ENCODE peak calls at places on chromosomes 2 and 18, in four cellular contexts. R, O, W and E are unnamed samples.

GRCh38 chr2:55482186-55482945 is 37.2 kb upstream of the CFAP36 start:
- DNase-seq in W (no peak), O (no peak), R (peak), E (no peak)

GRCh38 chr2:48508461-48509124 is 21.4 kb upstream of the STON1 start:
- DNase-seq in W (peak), O (peak), R (no peak), E (no peak)

GRCh38 chr2:128622371-128622770 is 303.7 kb upstream of the HS6ST1 start:
- DNase-seq in W (no peak), O (no peak), R (no peak), E (no peak)

GRCh38 chr2:12534646-12535263 is 182.0 kb upstream of the TRIB2 start:
- DNase-seq in R (no peak), O (no peak), W (no peak), E (no peak)

GRCh38 chr2:85770786-85771409 is 17.1 kb downstream of the ATOH8 start:
- DNase-seq in O (no peak), W (no peak), R (no peak), E (no peak)

GRCh38 chr2:16071039-16071864 is 130.9 kb downstream of the MYCN start:
- DNase-seq in R (no peak), O (no peak), W (no peak), E (no peak)

GRCh38 chr2:240640939-240641338 is 15.7 kb downstream of the GPR35 start:
- DNase-seq in O (peak), R (peak), W (peak), E (no peak)

GRCh38 chr2:64456298-64456697 is 2.3 kb downstream of the LGALSL start:
- DNase-seq in O (no peak), W (no peak), R (no peak), E (no peak)

GRCh38 chr2:224436634-224437033 is 34.7 kb upstream of the FAM124B start:
- DNase-seq in O (no peak), W (no peak), R (no peak), E (no peak)

GRCh38 chr18:78595453-78595852 is 384.2 kb upstream of the SALL3 start:
- DNase-seq in R (no peak), O (no peak), W (no peak), E (no peak)

GRCh38 chr2:62662548-62662947 is 43.0 kb upstream of the EHBP1 start:
- DNase-seq in R (no peak), W (no peak), O (no peak), E (peak)

GRCh38 chr2:95041060-95041823 is 15.7 kb downstream of the MAL start:
- DNase-seq in O (no peak), R (no peak), W (no peak), E (no peak)

GRCh38 chr2:10180271-10180670 is 57.7 kb downstream of the RRM2 start:
- DNase-seq in W (no peak), R (no peak), O (no peak), E (no peak)

GRCh38 chr2:83594841-83595720 is 864.0 kb downstream of the SUCLG1 start:
- DNase-seq in O (no peak), R (no peak), W (no peak), E (no peak)

GRCh38 chr2:171244466-171244969 is 83.8 kb upstream of the TLK1 start:
- DNase-seq in W (no peak), R (no peak), O (no peak), E (no peak)

GRCh38 chr2:224937887-224938286 is 104.4 kb downstream of the DOCK10 start:
- DNase-seq in R (no peak), W (no peak), O (no peak), E (peak)

GRCh38 chr2:147632193-147632592 is 212.6 kb upstream of the ACVR2A start:
- DNase-seq in O (no peak), R (no peak), W (no peak), E (no peak)

GRCh38 chr18:2540575-2540974 is 30.7 kb downstream of the METTL4 start:
- DNase-seq in W (no peak), O (no peak), R (no peak), E (no peak)

GRCh38 chr18:36744261-36744876 is 84.4 kb downstream of the TPGS2 start:
- DNase-seq in R (no peak), O (no peak), W (no peak), E (no peak)

GRCh38 chr2:147862859-147863516 is 18.2 kb downstream of the ACVR2A start:
- DNase-seq in R (no peak), W (no peak), O (peak), E (no peak)

GRCh38 chr2:222451270-222451674 is 26.9 kb downstream of the SGPP2 start:
- DNase-seq in W (no peak), R (no peak), O (no peak), E (peak)

GRCh38 chr2:236171213-236172201 is 3.3 kb upstream of the GBX2 start:
- DNase-seq in W (no peak), R (peak), O (no peak), E (no peak)

GRCh38 chr2:151043484-151043883 is 218.2 kb downstream of the RBM43 start:
- DNase-seq in O (no peak), R (no peak), W (no peak), E (no peak)

GRCh38 chr2:86066915-86067314 is 38.8 kb downstream of the POLR1A start:
- DNase-seq in O (no peak), W (no peak), R (no peak), E (no peak)

GRCh38 chr2:235669983-235670962 is 176.4 kb downstream of the AGAP1 start:
- DNase-seq in O (no peak), R (peak), W (no peak), E (no peak)

GRCh38 chr2:176084629-176085119 is 912 bp upstream of the EVX2 start:
- DNase-seq in O (no peak), W (no peak), R (no peak), E (no peak)

GRCh38 chr2:223943561-223944008 is 1.6 kb downstream of the WDFY1 start:
- DNase-seq in O (peak), R (peak), W (no peak), E (no peak)

GRCh38 chr2:238141541-238142318 is 3.3 kb downstream of the KLHL30 start:
- DNase-seq in R (no peak), W (no peak), O (peak), E (no peak)

GRCh38 chr18:25827961-25828561 is 262.4 kb downstream of the SS18 start:
- DNase-seq in W (no peak), R (peak), O (peak), E (no peak)

GRCh38 chr2:202542142-202542541 is 92.6 kb upstream of the FAM117B start:
- DNase-seq in R (peak), O (no peak), W (no peak), E (no peak)

GRCh38 chr2:73907840-73908452 is 15.1 kb downstream of the ACTG2 start:
- DNase-seq in O (peak), W (no peak), R (no peak), E (peak)

GRCh38 chr18:50989711-50990110 is 21.9 kb downstream of the ELAC1 start:
- DNase-seq in O (no peak), R (no peak), W (no peak), E (no peak)

DNA sequence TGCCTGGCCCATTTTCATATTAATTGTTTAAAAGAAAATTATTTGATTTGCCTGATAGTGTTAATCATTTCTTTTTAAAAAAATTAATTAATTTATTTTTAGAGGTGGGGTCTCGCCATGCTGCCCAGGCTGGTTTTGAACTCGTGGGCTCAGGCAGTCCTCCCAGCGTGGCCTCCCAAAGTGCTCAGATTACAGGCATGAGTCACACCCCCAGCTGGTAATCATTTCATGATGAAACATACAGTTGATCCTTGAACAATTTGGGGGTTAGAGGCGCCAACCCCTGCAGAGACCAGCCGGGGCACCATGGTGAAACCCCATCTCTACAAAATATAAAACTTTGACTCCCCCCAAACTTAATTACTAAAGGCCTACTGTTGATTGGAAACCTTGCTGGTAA is 7.9 kb downstream of the GPN1 start:
- DNase-seq in O (no peak), W (no peak), R (no peak), E (no peak)
- TF ChIP-seq NFIC in O (no peak), W (no peak), R (no peak), E (no peak)

DNA sequence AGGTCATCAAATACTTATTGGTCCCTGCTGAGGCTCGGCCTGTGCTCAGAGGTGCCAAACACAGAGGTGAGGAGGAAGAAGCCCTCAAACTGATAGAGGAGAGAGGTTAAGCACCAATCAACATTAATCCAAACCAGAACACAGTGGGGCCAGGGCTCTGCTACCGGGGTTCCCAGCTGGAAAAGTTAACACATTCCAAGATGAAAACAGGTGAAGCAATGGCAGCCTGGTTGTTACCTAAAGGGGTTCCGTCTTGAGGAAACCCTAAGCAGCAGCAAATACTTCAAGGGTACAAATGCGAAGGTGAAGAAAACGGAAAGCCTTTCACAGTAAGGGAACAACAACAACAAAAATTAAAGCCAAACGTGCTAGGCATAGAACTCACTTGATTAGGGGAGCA is 5.4 kb downstream of the TGFA start:
- DNase-seq in R (no peak), W (no peak), O (no peak), E (no peak)
- TF ChIP-seq SIN3A in R (no peak), W (no peak), O (no peak), E (no peak)

GRCh38 chr2:70960833-70961647 is 17.4 kb upstream of the ANKRD53 start:
- DNase-seq in O (no peak), R (peak), W (peak), E (no peak)
- TF ChIP-seq NFIC in O (no peak), R (no peak), W (no peak), E (no peak)

DNA sequence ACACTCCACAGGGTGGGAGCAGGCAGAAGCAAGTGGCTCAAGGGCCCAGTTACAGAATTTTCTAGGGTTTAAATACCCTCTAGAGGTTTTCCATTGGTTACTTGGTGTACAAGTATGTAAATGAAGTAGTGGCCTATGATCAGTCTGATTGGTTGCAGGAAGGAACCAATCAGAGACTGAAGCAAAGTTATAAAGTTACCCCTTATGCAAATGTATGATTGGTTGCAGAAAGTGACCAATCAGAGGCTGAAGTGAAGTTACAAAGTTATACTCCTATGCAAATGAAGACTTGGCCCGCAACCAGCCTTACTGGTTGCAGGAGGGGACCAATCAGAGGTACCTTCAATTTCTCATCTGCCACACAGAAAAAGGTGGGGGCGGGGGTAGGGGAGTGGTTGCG is 154.6 kb downstream of the INO80D start:
- DNase-seq in R (no peak), O (no peak), W (no peak), E (no peak)
- TF ChIP-seq SIN3A in R (no peak), O (no peak), W (no peak), E (no peak)

DNA sequence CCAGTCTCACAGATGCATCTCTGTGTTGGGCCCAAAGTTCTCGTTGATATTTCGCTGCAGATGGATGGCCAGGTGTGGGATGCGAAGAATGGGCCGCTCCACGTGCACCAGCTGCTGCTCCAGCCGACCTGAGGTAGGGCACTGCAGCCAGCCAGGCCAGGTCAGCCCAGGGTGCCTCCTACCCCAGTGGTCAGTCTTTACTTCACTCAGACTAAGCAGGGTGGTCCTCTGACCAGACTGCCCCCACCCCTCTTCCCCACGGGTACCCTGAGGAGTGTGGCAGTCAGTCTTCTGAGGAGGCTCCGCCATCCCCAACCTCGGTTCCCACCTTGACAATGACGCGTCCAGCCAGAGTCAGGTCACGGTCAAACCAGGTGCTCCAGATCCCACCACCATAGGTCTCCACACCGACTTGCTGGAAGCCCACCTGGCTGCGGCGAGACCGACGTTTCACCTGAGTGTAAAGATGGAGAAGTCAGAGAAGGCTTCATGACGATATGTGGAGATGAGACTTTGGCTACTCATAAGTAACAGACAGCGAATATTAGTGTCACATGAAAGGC is 1.7 kb downstream of the DNPEP start:
- DNase-seq in O (no peak), R (no peak), W (no peak), E (no peak)
- TF ChIP-seq NFIC in O (no peak), R (no peak), W (no peak), E (no peak)

DNA sequence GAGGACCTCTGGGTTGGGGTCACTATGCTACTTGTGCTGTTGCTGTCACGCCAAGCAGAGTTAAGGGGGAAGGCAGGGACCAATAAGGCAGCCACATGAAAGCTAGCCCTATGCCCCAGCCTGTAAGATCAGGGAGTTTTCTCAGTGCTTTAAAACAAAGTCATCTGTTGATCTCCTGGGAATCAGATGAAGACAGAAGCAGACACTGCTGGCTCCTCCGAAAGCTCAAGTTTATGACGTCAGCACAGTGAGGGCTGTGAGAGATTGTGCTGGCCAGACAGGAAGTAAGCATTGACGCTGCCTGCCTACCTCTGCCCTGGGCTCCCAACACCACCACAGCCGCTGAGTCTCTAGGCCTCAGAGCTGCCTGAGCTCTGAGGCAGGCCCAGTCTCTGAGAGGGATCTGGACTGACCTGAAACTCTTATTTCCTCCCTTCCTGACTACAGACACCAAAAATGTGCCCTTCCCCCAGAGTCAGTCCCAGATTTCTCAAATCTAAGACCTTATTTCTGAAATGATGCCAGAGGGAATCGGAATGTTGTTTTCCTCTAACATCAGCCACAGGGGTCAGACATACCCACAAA is 118.1 kb upstream of the EPAS1 start:
- DNase-seq in O (no peak), W (peak), R (peak), E (peak)
- TF ChIP-seq SIN3A in O (no peak), W (no peak), R (no peak), E (no peak)

GRCh38 chr2:215698566-215698965 is 262.7 kb upstream of the FN1 start:
- DNase-seq in W (no peak), R (no peak), O (no peak), E (no peak)
- TF ChIP-seq NFIC in W (no peak), R (peak), O (no peak), E (no peak)

GRCh38 chr18:29979884-29980283 is 1062.7 kb downstream of the DSC3 start:
- DNase-seq in W (no peak), R (no peak), O (no peak), E (no peak)
- TF ChIP-seq SIN3A in W (no peak), R (no peak), O (no peak), E (no peak)

DNA sequence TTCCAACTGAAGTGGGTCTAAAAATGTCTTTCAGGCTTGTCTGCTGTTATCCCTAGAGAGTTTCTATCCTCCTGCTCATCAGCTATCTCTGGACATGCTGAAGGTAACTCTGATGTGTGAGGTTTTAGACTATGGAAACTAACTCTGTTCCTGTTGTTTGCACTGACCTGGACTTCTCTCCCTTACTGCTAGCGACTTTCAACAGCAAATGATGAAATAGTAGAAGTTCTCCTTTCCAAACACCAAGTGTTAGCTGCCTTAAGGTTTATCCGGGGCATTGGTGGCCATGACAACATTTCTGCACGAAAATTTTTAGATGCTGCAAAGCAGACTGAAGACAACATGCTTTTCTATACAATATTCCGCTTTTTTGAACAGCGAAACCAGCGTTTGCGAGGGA is 26.9 kb downstream of the RMC1 start:
- DNase-seq in R (no peak), W (no peak), O (no peak), E (no peak)
- TF ChIP-seq NFIC in R (no peak), W (no peak), O (no peak), E (no peak)